ENCODE peak calls at places on chromosomes 12 and 14, in four cellular contexts. I is sigmoid colon, D is iris pigment epithelial cell, B is AG10803. N is an unnamed sample.

GRCh38 chr12:81329088-81329487 is 251.2 kb downstream of the ACSS3 start:
- DNase-seq in B (peak), I (no peak), D (peak), N (no peak)

GRCh38 chr12:75361408-75361807 is 26.9 kb downstream of the GLIPR1L1 start:
- DNase-seq in B (no peak), D (no peak), I (no peak), N (no peak)

GRCh38 chr12:1384910-1385309 is 209.5 kb downstream of the FBXL14 start:
- DNase-seq in D (peak), B (no peak), I (no peak), N (no peak)

GRCh38 chr12:10097521-10097920 is 1.3 kb downstream of the CLEC1A start:
- DNase-seq in D (no peak), B (peak), I (no peak), N (no peak)

GRCh38 chr14:97432586-97432985 is 635.4 kb downstream of the VRK1 start:
- DNase-seq in I (no peak), B (no peak), D (no peak), N (no peak)

GRCh38 chr12:94305293-94305957 is 154.2 kb downstream of the CEP83 start:
- DNase-seq in D (peak), B (peak), I (no peak), N (no peak)

GRCh38 chr12:102095677-102096263 is 24.1 kb downstream of the NUP37 start:
- DNase-seq in D (peak), B (peak), I (no peak), N (no peak)

GRCh38 chr12:88693837-88694445 is 113.7 kb upstream of the KITLG start:
- DNase-seq in I (no peak), D (peak), B (no peak), N (no peak)

GRCh38 chr14:26722258-26722657 is 124.4 kb upstream of the NOVA1 start:
- DNase-seq in B (no peak), I (no peak), D (no peak), N (no peak)

GRCh38 chr14:64782196-64782595 is 78.0 kb downstream of the PLEKHG3 start:
- DNase-seq in D (no peak), I (no peak), B (no peak), N (no peak)

GRCh38 chr12:50282581-50283229 is 615 bp downstream of the LIMA1 start:
- DNase-seq in I (no peak), D (peak), B (peak), N (no peak)

GRCh38 chr12:38155526-38156496 is 160.8 kb upstream of the ALG10B start:
- DNase-seq in D (no peak), I (peak), B (no peak), N (no peak)

GRCh38 chr12:69988601-69989194 is 163.7 kb downstream of the MYRFL start:
- DNase-seq in D (peak), I (no peak), B (peak), N (no peak)

GRCh38 chr14:85087201-85087600 is 442.7 kb upstream of the FLRT2 start:
- DNase-seq in I (no peak), D (peak), B (peak), N (no peak)

GRCh38 chr12:4292266-4293063 is 18.9 kb downstream of the CCND2 start:
- DNase-seq in I (no peak), D (no peak), B (no peak), N (no peak)

GRCh38 chr12:3225796-3226180 is 148.6 kb downstream of the TSPAN9 start:
- DNase-seq in I (no peak), D (peak), B (no peak), N (no peak)

GRCh38 chr12:101127521-101128219 is 82.4 kb downstream of the SLC5A8 start:
- DNase-seq in B (peak), I (no peak), D (peak), N (no peak)

GRCh38 chr12:70835948-70836347 is 84.6 kb downstream of the PTPRR start:
- DNase-seq in B (no peak), D (no peak), I (no peak), N (no peak)

GRCh38 chr12:6952860-6953416 is 1.8 kb downstream of the PTPN6 start:
- DNase-seq in D (no peak), I (peak), B (no peak), N (peak)

GRCh38 chr12:4370265-4370664 is 9.2 kb downstream of the FGF23 start:
- DNase-seq in I (no peak), D (no peak), B (no peak), N (no peak)

GRCh38 chr14:103008768-103009342 is 48.5 kb downstream of the CDC42BPB start:
- DNase-seq in I (peak), D (peak), B (peak), N (peak)

GRCh38 chr14:23285530-23286019 is 357 bp downstream of the HOMEZ start:
- DNase-seq in D (no peak), I (no peak), B (no peak), N (no peak)

GRCh38 chr14:105069887-105070759 is 4.9 kb upstream of the GPR132 start:
- DNase-seq in I (peak), B (peak), D (no peak), N (peak)

GRCh38 chr14:97206948-97207347 is 409.8 kb downstream of the VRK1 start:
- DNase-seq in B (no peak), D (no peak), I (no peak), N (no peak)

GRCh38 chr12:90216815-90217214 is 508.2 kb upstream of the ATP2B1 start:
- DNase-seq in I (no peak), D (peak), B (peak), N (no peak)

GRCh38 chr12:116813271-116814041 is 67.8 kb downstream of the HRK start:
- DNase-seq in I (no peak), D (peak), B (no peak), N (no peak)

GRCh38 chr14:38078393-38078792 is 129.3 kb upstream of the SSTR1 start:
- DNase-seq in D (no peak), B (no peak), I (no peak), N (no peak)

GRCh38 chr12:25497021-25497420 is 56.1 kb downstream of the LMNTD1 start:
- DNase-seq in B (no peak), D (peak), I (no peak), N (no peak)

N was measured in Right ventricle myocardium superior.